ENCODE peak calls at places on chromosomes 5 and 9, in seven cellular contexts. O, U, D, S, T, Q and W are unnamed samples.

GRCh38 chr5:50947892-50948683 is 281.7 kb downstream of the PARP8 start:
- DNase-seq in O (no peak), U (no peak), D (no peak), S (no peak), T (no peak), Q (no peak), W (no peak)

GRCh38 chr9:132509921-132510874 is 72.2 kb upstream of the BARHL1 start:
- DNase-seq in O (no peak), U (no peak), D (no peak), S (no peak), T (no peak), Q (no peak), W (no peak)

GRCh38 chr5:1152156-1152555 is 40.3 kb upstream of the SLC12A7 start:
- DNase-seq in O (no peak), U (no peak), D (no peak), S (peak), T (no peak), Q (no peak), W (no peak)

GRCh38 chr9:20382460-20383071 is 239.7 kb downstream of the MLLT3 start:
- DNase-seq in O (peak), U (peak), D (no peak), S (no peak), T (peak), Q (peak), W (no peak)

GRCh38 chr9:129289131-129289731 is 111.2 kb upstream of the IER5L start:
- DNase-seq in O (no peak), U (no peak), D (no peak), S (peak), T (no peak), Q (no peak), W (no peak)

GRCh38 chr5:121573844-121574243 is 277.8 kb upstream of the FTMT start:
- DNase-seq in O (no peak), U (no peak), D (no peak), S (no peak), T (no peak), Q (no peak), W (no peak)

GRCh38 chr5:34054330-34054729 is 11.3 kb upstream of the C1QTNF3 start:
- DNase-seq in O (no peak), U (no peak), D (no peak), S (no peak), T (no peak), Q (no peak), W (no peak)

GRCh38 chr5:140239939-140240700 is 62.8 kb downstream of the PFDN1 start:
- DNase-seq in O (no peak), U (no peak), D (peak), S (peak), T (no peak), Q (peak), W (peak)

GRCh38 chr5:27962201-27962600 is 923.8 kb upstream of the CDH9 start:
- DNase-seq in O (no peak), U (peak), D (no peak), S (no peak), T (peak), Q (peak), W (no peak)

GRCh38 chr5:99077254-99077640 is 148.4 kb upstream of the CHD1 start:
- DNase-seq in O (no peak), U (no peak), D (no peak), S (no peak), T (no peak), Q (no peak), W (no peak)

GRCh38 chr5:27682600-27682999 is 644.2 kb upstream of the CDH9 start:
- DNase-seq in O (no peak), U (peak), D (peak), S (no peak), T (peak), Q (peak), W (no peak)

GRCh38 chr9:124399323-124399962 is 15.8 kb downstream of the PSMB7 start:
- DNase-seq in O (no peak), U (no peak), D (peak), S (no peak), T (no peak), Q (peak), W (peak)

GRCh38 chr5:149063017-149063687 is at the start of gene SH3TC2:
- DNase-seq in O (no peak), U (peak), D (peak), S (no peak), T (peak), Q (peak), W (peak)

GRCh38 chr9:128001411-128002298 is 20.9 kb upstream of the EEIG1 start:
- DNase-seq in O (peak), U (peak), D (peak), S (no peak), T (peak), Q (peak), W (no peak)

GRCh38 chr9:5773324-5773999 is 59.5 kb downstream of the ERMP1 start:
- DNase-seq in O (no peak), U (no peak), D (peak), S (no peak), T (no peak), Q (no peak), W (no peak)

GRCh38 chr9:37922391-37923120 is 18.6 kb upstream of the SLC25A51 start:
- DNase-seq in O (no peak), U (peak), D (no peak), S (no peak), T (peak), Q (no peak), W (no peak)

GRCh38 chr5:8897316-8897715 is 648.6 kb downstream of the SEMA5A start:
- DNase-seq in O (no peak), U (no peak), D (no peak), S (no peak), T (no peak), Q (no peak), W (no peak)

GRCh38 chr9:126061575-126061974 is 265.1 kb upstream of the MVB12B start:
- DNase-seq in O (no peak), U (no peak), D (no peak), S (no peak), T (no peak), Q (no peak), W (no peak)

GRCh38 chr5:177300971-177301370 is 2.5 kb downstream of the RAB24 start:
- DNase-seq in O (no peak), U (peak), D (no peak), S (no peak), T (peak), Q (no peak), W (no peak)

GRCh38 chr9:81534138-81534865 is 155.0 kb downstream of the TLE1 start:
- DNase-seq in O (no peak), U (peak), D (peak), S (no peak), T (peak), Q (no peak), W (no peak)

GRCh38 chr5:125023673-125024072 is 277.2 kb upstream of the ZNF608 start:
- DNase-seq in O (no peak), U (peak), D (no peak), S (no peak), T (peak), Q (peak), W (no peak)

GRCh38 chr9:93677641-93678136 is 101.3 kb downstream of the PHF2 start:
- DNase-seq in O (no peak), U (no peak), D (no peak), S (peak), T (no peak), Q (no peak), W (no peak)

GRCh38 chr9:116763665-116764064 is 76.6 kb downstream of the TRIM32 start:
- DNase-seq in O (no peak), U (no peak), D (no peak), S (no peak), T (no peak), Q (no peak), W (no peak)

GRCh38 chr5:80318212-80318611 is 1.6 kb upstream of the SPZ1 start:
- DNase-seq in O (no peak), U (no peak), D (no peak), S (no peak), T (no peak), Q (peak), W (no peak)

GRCh38 chr5:31452314-31452713 is 79.6 kb downstream of the DROSHA start:
- DNase-seq in O (no peak), U (no peak), D (no peak), S (no peak), T (no peak), Q (no peak), W (no peak)

GRCh38 chr9:29802454-29802853 is 2229.2 kb upstream of the C9orf72 start:
- DNase-seq in O (no peak), U (peak), D (no peak), S (no peak), T (peak), Q (no peak), W (no peak)

GRCh38 chr9:136328622-136329041 is 1.3 kb downstream of the GPSM1 start:
- DNase-seq in O (no peak), U (no peak), D (peak), S (no peak), T (no peak), Q (peak), W (peak)

GRCh38 chr5:150180241-150181027 is 9.4 kb upstream of the SLC6A7 start:
- DNase-seq in O (no peak), U (no peak), D (no peak), S (no peak), T (no peak), Q (no peak), W (no peak)

GRCh38 chr5:936149-937144 is 43.8 kb downstream of the TRIP13 start:
- DNase-seq in O (no peak), U (no peak), D (no peak), S (no peak), T (no peak), Q (no peak), W (no peak)

GRCh38 chr9:136961279-136962065 is 9.4 kb downstream of the LCN12 start:
- DNase-seq in O (no peak), U (no peak), D (no peak), S (no peak), T (no peak), Q (peak), W (no peak)

GRCh38 chr9:3777137-3777536 is 251.3 kb upstream of the RFX3 start:
- DNase-seq in O (no peak), U (no peak), D (no peak), S (no peak), T (peak), Q (no peak), W (no peak)

GRCh38 chr5:92887254-92887653 is 693.8 kb downstream of the NR2F1-AS1 start:
- DNase-seq in O (no peak), U (no peak), D (no peak), S (no peak), T (no peak), Q (no peak), W (no peak)

GRCh38 chr5:172090976-172091547 is 84.6 kb upstream of the FBXW11 start:
- DNase-seq in O (no peak), U (no peak), D (no peak), S (no peak), T (peak), Q (no peak), W (no peak)

GRCh38 chr9:20300430-20301115 is 321.7 kb downstream of the MLLT3 start:
- DNase-seq in O (no peak), U (no peak), D (no peak), S (no peak), T (no peak), Q (no peak), W (no peak)

GRCh38 chr9:133727876-133728441 is 10.2 kb downstream of the SARDH start:
- DNase-seq in O (no peak), U (no peak), D (peak), S (peak), T (no peak), Q (no peak), W (no peak)

GRCh38 chr9:89448381-89448780 is 49.5 kb downstream of the SEMA4D start:
- DNase-seq in O (no peak), U (no peak), D (no peak), S (peak), T (no peak), Q (no peak), W (peak)

DNA sequence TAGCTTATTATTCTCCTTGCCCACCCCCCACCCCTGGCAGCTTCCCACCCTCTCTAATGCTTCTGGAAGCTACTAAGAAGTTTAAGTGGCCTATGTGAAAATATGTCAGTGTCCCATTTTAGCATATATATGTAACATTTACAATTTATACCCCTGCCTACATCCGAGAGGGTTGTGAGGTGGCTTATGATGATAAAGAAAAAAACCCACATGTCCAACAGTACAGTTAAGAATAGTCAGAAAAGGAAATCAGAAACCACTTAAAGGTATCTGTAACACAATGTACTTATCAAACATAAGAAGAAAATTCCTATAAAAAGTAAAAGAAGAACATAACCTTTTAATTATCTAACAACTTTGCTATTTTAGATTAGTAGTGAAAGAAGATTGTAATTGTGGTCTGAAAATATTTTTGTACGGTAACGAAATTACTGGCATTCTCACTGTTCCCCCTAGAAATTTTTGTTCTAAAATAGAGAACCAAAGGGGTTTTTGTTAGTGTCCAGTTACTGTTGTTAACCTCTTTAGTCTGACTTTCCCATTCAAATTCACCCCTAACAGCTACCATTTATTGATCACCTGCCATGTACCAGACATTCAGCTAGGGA is 62.2 kb downstream of the SLC44A1 start:
- DNase-seq in O (no peak), U (no peak), D (no peak), S (no peak), T (no peak), Q (no peak), W (no peak)
- TF ChIP-seq CTCF in O (no peak), U (no peak), D (no peak), S (no peak), T (no peak), Q (no peak), W (no peak)

GRCh38 chr5:72337159-72337558 is 17.0 kb downstream of the PTCD2 start:
- DNase-seq in O (no peak), U (no peak), D (no peak), S (no peak), T (no peak), Q (no peak), W (no peak)

DNA sequence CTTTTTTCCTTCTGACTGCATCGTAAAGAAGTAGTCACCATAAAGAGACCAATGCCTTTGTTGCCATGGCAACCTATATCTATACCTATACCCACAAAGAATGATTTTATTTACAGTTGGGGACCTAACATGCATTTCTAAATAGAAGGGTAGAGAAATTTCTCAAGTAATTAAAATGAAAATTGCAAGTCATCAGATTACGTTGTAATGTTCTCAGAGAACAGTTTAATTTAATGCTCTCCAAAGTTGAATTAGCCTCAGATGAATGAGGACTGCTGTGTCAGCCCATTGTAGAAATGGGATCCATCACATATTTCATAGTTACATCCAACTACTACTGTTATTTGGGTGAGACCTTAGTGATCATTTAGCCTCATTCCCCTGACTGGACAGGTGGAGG is 18.6 kb downstream of the PTCD2 start:
- DNase-seq in O (no peak), U (no peak), D (no peak), S (no peak), T (no peak), Q (no peak), W (no peak)
- TF ChIP-seq CTCF in O (no peak), U (no peak), D (no peak), S (no peak), T (no peak), Q (no peak), W (no peak)

GRCh38 chr5:94812232-94812631 is 193.8 kb downstream of the SLF1 start:
- DNase-seq in O (no peak), U (no peak), D (no peak), S (no peak), T (no peak), Q (no peak), W (no peak)

GRCh38 chr5:94807985-94808384 is 189.5 kb downstream of the SLF1 start:
- DNase-seq in O (no peak), U (no peak), D (no peak), S (no peak), T (no peak), Q (no peak), W (no peak)

GRCh38 chr5:94810281-94810680 is 191.8 kb downstream of the SLF1 start:
- DNase-seq in O (no peak), U (no peak), D (no peak), S (no peak), T (no peak), Q (no peak), W (no peak)

GRCh38 chr5:94808497-94808896 is 190.0 kb downstream of the SLF1 start:
- DNase-seq in O (no peak), U (no peak), D (no peak), S (no peak), T (no peak), Q (no peak), W (no peak)

GRCh38 chr5:94811341-94811740 is 192.9 kb downstream of the SLF1 start:
- DNase-seq in O (no peak), U (no peak), D (no peak), S (no peak), T (no peak), Q (no peak), W (no peak)
- TF ChIP-seq CTCF in O (no peak), U (no peak), D (no peak), S (no peak), T (no peak), Q (no peak), W (no peak)

DNA sequence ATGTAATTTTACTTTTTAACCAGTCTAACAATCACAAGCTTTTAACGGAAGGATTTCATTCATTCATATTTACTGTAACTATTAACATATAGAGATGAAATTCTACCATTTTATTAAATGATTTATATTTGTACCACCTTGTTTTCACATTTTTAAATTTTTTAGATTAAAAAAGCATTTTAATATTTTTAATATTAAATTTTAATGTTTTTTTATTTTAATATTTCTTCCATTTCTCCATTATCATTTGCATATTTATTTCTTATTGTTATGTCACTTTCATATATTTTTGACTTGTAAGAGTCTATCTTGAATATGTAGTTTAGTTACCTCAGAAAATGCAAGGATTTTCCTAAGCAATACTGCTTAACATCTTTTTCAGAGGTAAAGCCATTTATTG is 1034.0 kb upstream of the PTPRD start:
- DNase-seq in O (no peak), U (no peak), D (no peak), S (no peak), T (no peak), Q (no peak), W (no peak)
- TF ChIP-seq CTCF in O (no peak), U (no peak), D (no peak), S (no peak), T (no peak), Q (no peak), W (no peak)

DNA sequence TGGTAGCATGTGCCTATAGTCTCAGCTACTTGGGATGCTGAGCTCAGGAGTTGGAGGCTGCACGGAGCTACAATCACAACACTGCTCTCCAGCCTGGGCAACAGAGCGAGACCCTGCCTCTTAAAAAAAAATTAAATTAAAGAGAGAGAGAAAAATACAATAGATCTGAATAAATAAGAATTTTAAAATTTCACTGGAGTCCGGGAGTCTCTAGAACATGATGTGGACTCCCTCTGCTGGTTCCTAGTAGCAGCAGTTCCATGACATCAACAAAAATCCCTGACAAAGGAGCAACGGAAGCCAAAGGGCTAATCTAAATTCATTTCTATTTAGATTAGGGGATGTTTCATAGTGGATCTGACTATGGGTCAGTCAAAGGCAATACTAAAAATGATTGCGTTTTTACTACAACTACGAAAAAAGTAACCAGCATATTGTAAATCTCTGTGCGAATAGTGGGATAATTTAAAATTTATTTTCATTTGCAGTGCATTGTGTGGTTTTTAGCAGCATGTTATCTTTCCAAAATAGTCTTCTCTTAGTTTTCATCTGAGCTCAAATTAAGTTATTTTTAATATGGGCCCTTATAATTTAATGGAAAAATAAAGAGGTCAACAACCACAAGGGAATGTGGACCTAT is 6.7 kb downstream of the INIP start:
- DNase-seq in O (no peak), U (no peak), D (peak), S (no peak), T (peak), Q (peak), W (no peak)
- TF ChIP-seq CTCF in O (peak), U (peak), D (peak), S (no peak), T (peak), Q (peak), W (peak)

GRCh38 chr9:33742051-33742450 is 53.3 kb upstream of the PRSS3 start:
- DNase-seq in O (no peak), U (no peak), D (no peak), S (no peak), T (no peak), Q (no peak), W (no peak)

GRCh38 chr9:33740075-33740474 is 55.3 kb upstream of the PRSS3 start:
- DNase-seq in O (no peak), U (no peak), D (no peak), S (no peak), T (no peak), Q (no peak), W (no peak)

GRCh38 chr9:33737811-33738606 is 57.4 kb upstream of the PRSS3 start:
- DNase-seq in O (peak), U (peak), D (peak), S (no peak), T (peak), Q (peak), W (peak)

GRCh38 chr9:33739407-33739806 is 56.0 kb upstream of the PRSS3 start:
- DNase-seq in O (no peak), U (no peak), D (no peak), S (no peak), T (no peak), Q (no peak), W (no peak)

DNA sequence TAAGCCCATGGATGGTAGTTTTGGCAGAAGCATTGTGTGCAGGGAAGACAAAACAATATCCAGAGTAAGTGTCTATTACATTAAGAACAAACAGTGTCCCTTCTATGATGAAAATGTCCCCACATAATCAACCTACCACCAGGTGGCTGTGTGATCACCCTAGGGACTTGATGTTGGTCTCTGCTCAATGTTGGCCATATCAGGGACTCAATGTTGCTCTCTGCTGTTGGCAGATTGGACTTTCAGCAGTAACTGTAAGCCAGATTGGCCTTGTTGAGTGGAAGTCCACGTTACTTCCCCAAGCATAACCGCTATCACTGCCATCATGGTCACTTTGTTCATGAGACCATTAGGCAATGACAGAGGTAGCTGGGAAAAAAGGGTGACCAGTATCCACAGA is 52.8 kb upstream of the PRSS3 start:
- DNase-seq in O (no peak), U (no peak), D (no peak), S (no peak), T (peak), Q (no peak), W (no peak)
- TF ChIP-seq CTCF in O (no peak), U (peak), D (no peak), S (no peak), T (peak), Q (no peak), W (no peak)